ENCODE peak calls at places on chromosome 2, in four cellular contexts. S is activated T-cell treated with anti-CD3 and anti-CD28 coated beads, Interleukin-2, amount 50 U/mL, for 48 hours; K is GF-D8; P is adipocyte. Q is an unnamed sample.

GRCh38 chr2:203646961-203647360 is 59.5 kb upstream of the CD28 start:
- DNase-seq in S (no peak), K (no peak), P (no peak), Q (no peak)

GRCh38 chr2:182463760-182464159 is 36.9 kb upstream of the PDE1A start:
- DNase-seq in S (no peak), K (no peak), P (no peak), Q (no peak)

GRCh38 chr2:8004250-8004681 is 677.6 kb upstream of the ID2 start:
- DNase-seq in S (no peak), K (no peak), P (peak), Q (peak)

GRCh38 chr2:95060446-95061118 is 35.1 kb downstream of the MAL start:
- DNase-seq in S (peak), K (no peak), P (no peak), Q (no peak)

GRCh38 chr2:231039821-231040364 is 2.6 kb downstream of the C2orf72 start:
- DNase-seq in S (no peak), K (no peak), P (no peak), Q (peak)

GRCh38 chr2:28389399-28390240 is 3.0 kb upstream of the FOSL2 start:
- DNase-seq in S (no peak), K (no peak), P (no peak), Q (no peak)

GRCh38 chr2:231557571-231558217 is 27.4 kb upstream of the NMUR1 start:
- DNase-seq in S (peak), K (peak), P (peak), Q (peak)

GRCh38 chr2:239767016-239767905 is 257.9 kb downstream of the NDUFA10 start:
- DNase-seq in S (no peak), K (no peak), P (no peak), Q (no peak)

GRCh38 chr2:102063948-102064678 is 72.4 kb downstream of the IL1R2 start:
- DNase-seq in S (peak), K (peak), P (peak), Q (peak)

GRCh38 chr2:190214434-190215194 is 105.0 kb downstream of the HIBCH start:
- DNase-seq in S (no peak), K (no peak), P (no peak), Q (no peak)

GRCh38 chr2:168913495-168913894 is 12.4 kb downstream of the G6PC2 start:
- DNase-seq in S (no peak), K (no peak), P (no peak), Q (no peak)

GRCh38 chr2:85675866-85676548 is 8.0 kb upstream of the SFTPB start:
- DNase-seq in S (no peak), K (no peak), P (no peak), Q (no peak)

GRCh38 chr2:239028253-239028619 is 180.4 kb downstream of the TWIST2 start:
- DNase-seq in S (no peak), K (no peak), P (no peak), Q (no peak)

GRCh38 chr2:10278029-10278762 is 24.5 kb upstream of the HPCAL1 start:
- DNase-seq in S (peak), K (peak), P (no peak), Q (peak)

GRCh38 chr2:101930019-101930418 is 61.7 kb upstream of the IL1R2 start:
- DNase-seq in S (no peak), K (no peak), P (no peak), Q (no peak)

GRCh38 chr2:75243219-75243618 is 43.9 kb upstream of the TACR1 start:
- DNase-seq in S (no peak), K (no peak), P (no peak), Q (no peak)

GRCh38 chr2:108069515-108070310 is 83.4 kb downstream of the SLC5A7 start:
- DNase-seq in S (no peak), K (no peak), P (no peak), Q (no peak)